ENCODE peak calls at places on chromosomes 6 and 20, in seven cellular contexts. N, H, P, F, S, J and E are unnamed samples.
A peak's percentile ranks its signal among the peaks of the same experiment; 100 is the strongest.

GRCh38 chr20:61630816-61631215 is 378.8 kb downstream of the CDH4 start:
- DNase-seq in N (no peak), H (no peak), P (no peak), F (no peak), S (no peak), J (no peak), E (no peak)

GRCh38 chr6:113586966-113587699 is 270.0 kb upstream of the MARCKS start:
- DNase-seq in N (no peak), H (no peak), P (no peak), F (no peak), S (no peak), J (no peak), E (no peak)

GRCh38 chr6:36285187-36285612 is 15.3 kb downstream of the PNPLA1 start:
- DNase-seq in N (no peak), H (no peak), P (peak; percentile 94), F (no peak), S (no peak), J (no peak), E (no peak)

GRCh38 chr20:7272512-7272911 is 505.0 kb downstream of the BMP2 start:
- DNase-seq in N (no peak), H (no peak), P (no peak), F (no peak), S (no peak), J (no peak), E (no peak)

GRCh38 chr6:146028250-146028789 is 542 bp upstream of the GRM1 start:
- DNase-seq in N (peak; percentile 42), H (no peak), P (peak; percentile 58), F (peak; percentile 34), S (peak; percentile 74), J (no peak), E (peak; percentile 36)

GRCh38 chr6:148874698-148875293 is 128.0 kb downstream of the UST start:
- DNase-seq in N (no peak), H (no peak), P (no peak), F (no peak), S (peak; percentile 5), J (no peak), E (no peak)

GRCh38 chr20:62725596-62726268 is 17.1 kb downstream of the NTSR1 start:
- DNase-seq in N (no peak), H (no peak), P (no peak), F (no peak), S (no peak), J (no peak), E (no peak)

GRCh38 chr6:157280153-157280552 is 43.2 kb downstream of the TMEM242 start:
- DNase-seq in N (no peak), H (no peak), P (no peak), F (no peak), S (peak; percentile 31), J (no peak), E (no peak)

GRCh38 chr20:35601021-35601973 is 14.3 kb upstream of the SPAG4 start:
- DNase-seq in N (peak; percentile 72), H (no peak), P (peak; percentile 88), F (peak; percentile 79), S (peak; percentile 89), J (no peak), E (peak; percentile 35)

GRCh38 chr6:41887355-41887754 is 7.8 kb downstream of the USP49 start:
- DNase-seq in N (no peak), H (no peak), P (no peak), F (no peak), S (no peak), J (no peak), E (no peak)

GRCh38 chr6:41884957-41885356 is 10.2 kb downstream of the USP49 start:
- DNase-seq in N (no peak), H (no peak), P (no peak), F (no peak), S (no peak), J (no peak), E (no peak)

GRCh38 chr6:41881506-41881905 is 13.7 kb downstream of the USP49 start:
- DNase-seq in N (no peak), H (no peak), P (no peak), F (no peak), S (no peak), J (no peak), E (no peak)

DNA sequence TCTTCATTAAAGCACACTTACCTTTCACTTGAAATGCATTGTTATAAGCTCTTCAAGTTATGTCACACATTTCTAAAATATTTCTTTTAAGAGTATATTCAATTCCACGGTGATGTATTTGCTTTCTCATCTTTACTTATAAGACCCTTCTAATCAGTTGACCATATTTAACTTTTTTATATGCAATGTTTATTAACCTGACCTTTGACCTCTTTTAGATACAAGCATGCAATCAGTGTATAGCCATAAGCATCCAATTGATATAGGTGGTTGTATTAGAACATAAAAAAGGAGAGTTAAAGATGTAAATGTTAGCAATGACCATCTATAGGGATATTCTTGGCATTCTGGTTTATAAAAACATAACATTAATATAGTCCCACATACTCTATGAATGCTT is 9.2 kb downstream of the USP49 start:
- DNase-seq in N (no peak), H (no peak), P (no peak), F (no peak), S (no peak), J (no peak), E (no peak)
- TF ChIP-seq RAD21 in N (no peak), H (no peak), P (no peak), F (no peak), S (no peak), J (no peak), E (no peak)

GRCh38 chr6:90610671-90611542 is 24.0 kb upstream of the MAP3K7 start:
- DNase-seq in N (peak; percentile 4), H (no peak), P (peak; percentile 59), F (peak; percentile 0), S (peak; percentile 39), J (no peak), E (no peak)

GRCh38 chr6:90610291-90610670 is 23.4 kb upstream of the MAP3K7 start:
- DNase-seq in N (no peak), H (no peak), P (peak; percentile 22), F (no peak), S (no peak), J (no peak), E (no peak)

GRCh38 chr6:90605749-90606344 is 19.0 kb upstream of the MAP3K7 start:
- DNase-seq in N (no peak), H (no peak), P (no peak), F (no peak), S (peak; percentile 37), J (no peak), E (no peak)

GRCh38 chr6:90611996-90612690 is 25.3 kb upstream of the MAP3K7 start:
- DNase-seq in N (no peak), H (no peak), P (peak; percentile 11), F (no peak), S (no peak), J (no peak), E (no peak)

DNA sequence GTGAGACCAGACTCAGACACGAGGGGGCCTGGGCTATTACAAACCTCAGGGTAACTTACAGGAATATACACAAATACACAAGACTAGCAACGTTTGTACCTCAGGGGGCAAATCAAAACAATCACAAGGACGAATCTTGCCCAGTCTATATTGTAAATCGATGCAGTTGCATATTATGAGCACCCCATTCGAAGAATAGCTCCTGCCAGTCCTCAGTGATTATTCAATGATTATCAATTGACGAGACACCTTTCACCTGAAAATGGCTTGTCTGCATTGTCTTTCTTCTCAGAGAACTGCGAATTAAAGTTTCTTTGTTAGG is 24.6 kb upstream of the MAP3K7 start:
- DNase-seq in N (no peak), H (no peak), P (no peak), F (no peak), S (no peak), J (no peak), E (no peak)
- H3K4me3 ChIP-seq in N (peak overlapping the region; percentile 68), H (no peak overlapping the region), P (no peak overlapping the region), F (peak overlapping the region; percentile 46), S (peak overlapping the region; percentile 33), J (peak overlapping the region; percentile 58), E (peak overlapping the region; percentile 50)

DNA sequence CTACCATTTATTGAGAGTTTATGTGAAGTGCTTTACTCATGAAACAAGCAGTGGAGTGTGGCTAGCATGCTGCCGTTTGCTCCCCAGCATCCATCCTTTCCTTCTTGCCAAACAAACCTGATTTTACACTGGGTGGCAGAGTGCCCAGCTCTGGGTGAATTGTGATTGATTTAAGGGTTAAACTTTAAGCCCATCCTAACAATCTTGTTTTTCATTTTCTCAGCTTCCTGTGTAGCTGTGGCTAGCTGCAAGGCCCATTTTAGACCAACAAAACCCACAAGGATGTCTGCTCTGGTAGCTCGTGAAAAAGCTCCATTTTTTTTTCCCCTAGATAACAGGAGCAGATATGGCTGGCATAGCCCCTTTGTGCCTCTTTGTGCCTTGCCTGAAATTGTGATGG is 77.7 kb upstream of the KCNG1 start:
- DNase-seq in N (no peak), H (no peak), P (no peak), F (no peak), S (no peak), J (no peak), E (no peak)
- TF ChIP-seq RAD21 in N (no peak), H (no peak), P (no peak), F (no peak), S (no peak), J (no peak), E (no peak)

DNA sequence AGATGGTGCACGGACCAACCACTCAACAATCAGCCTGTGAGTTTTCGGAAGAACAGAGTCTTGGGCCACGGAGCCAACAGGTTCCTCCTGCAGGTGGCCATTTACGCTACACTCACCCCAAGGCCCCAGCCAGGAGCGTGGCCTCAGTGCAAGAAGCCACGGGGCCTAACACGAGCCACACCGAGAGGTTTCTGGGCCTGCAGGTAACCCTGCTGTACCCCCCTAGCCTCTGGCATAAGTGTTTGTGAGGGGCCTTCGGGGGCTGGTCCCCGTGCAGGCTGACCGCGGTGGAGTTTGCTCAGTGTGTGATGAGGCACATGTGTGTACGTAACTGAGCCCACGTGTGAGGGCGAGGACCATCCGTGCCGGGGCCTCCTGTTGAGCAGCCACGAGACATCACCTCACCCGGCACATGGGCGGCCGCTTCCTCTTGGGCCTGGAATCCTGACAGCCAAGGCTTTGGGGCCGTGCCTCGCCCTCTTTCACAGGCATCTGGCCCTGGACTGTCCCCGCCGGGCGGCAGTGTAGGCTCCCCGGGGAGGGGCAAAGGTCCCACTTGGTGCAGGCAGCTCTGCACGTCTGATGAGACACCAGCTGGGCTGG is 202.4 kb downstream of the DLL1 start:
- DNase-seq in N (no peak), H (no peak), P (no peak), F (no peak), S (no peak), J (no peak), E (no peak)
- H3K4me3 ChIP-seq in N (no peak overlapping the region), H (no peak overlapping the region), P (no peak overlapping the region), F (no peak overlapping the region), S (no peak overlapping the region), J (peak overlapping the region; percentile 15), E (no peak overlapping the region)

DNA sequence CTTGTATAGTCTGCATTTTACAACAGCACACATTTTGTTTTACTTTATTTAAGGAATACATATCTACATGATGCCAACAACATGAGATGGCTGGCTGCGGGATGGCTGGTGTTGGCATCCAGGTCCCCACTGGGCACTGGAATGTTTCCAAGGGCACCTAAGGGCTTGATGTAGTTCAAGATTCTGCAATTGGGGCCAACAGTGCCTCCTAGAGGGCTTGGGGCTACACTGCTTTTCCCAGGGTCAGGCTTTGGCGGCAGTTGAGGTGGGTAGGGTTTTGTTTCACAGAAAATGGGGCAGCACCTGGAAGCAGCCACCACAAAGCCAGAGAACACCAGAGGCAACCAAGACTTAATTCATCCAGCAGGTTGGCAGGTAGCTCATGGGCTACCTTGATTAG is 202.2 kb upstream of the PRND start:
- DNase-seq in N (no peak), H (no peak), P (peak; percentile 15), F (peak; percentile 50), S (peak; percentile 16), J (no peak), E (no peak)
- TF ChIP-seq RAD21 in N (no peak), H (peak; percentile 65), P (peak; percentile 53), F (peak; percentile 23), S (peak; percentile 45), J (peak; percentile 47), E (peak; percentile 15)